ENCODE peak calls at places on chromosome 17, in ten cellular contexts. One of them, this sample, is unnamed.

GRCh38 chr17:79949646-79950292 is 85.9 kb downstream of the TBC1D16 start:
- DNase-seq in stomach: no peak
- DNase-seq in Peyer's patch: no peak
- DNase-seq in tibial artery: no peak
- DNase-seq in upper lobe of right lung: peak
- DNase-seq in breast epithelium: peak
- DNase-seq in endothelial cell of umbilical vein: no peak
- DNase-seq in heart left ventricle: no peak
- DNase-seq in ascending aorta: no peak
- DNase-seq in cardiac fibroblast: no peak
- DNase-seq in this sample: no peak

GRCh38 chr17:67663445-67663844 is 54.3 kb upstream of the NOL11 start:
- DNase-seq in cardiac fibroblast: no peak
- DNase-seq in stomach: no peak
- DNase-seq in breast epithelium: no peak
- DNase-seq in upper lobe of right lung: no peak
- DNase-seq in heart left ventricle: no peak
- DNase-seq in endothelial cell of umbilical vein: no peak
- DNase-seq in Peyer's patch: no peak
- DNase-seq in ascending aorta: no peak
- DNase-seq in tibial artery: no peak
- DNase-seq in this sample: no peak

GRCh38 chr17:63786961-63787711 is 13.2 kb downstream of the DDX42 start:
- DNase-seq in ascending aorta: no peak
- DNase-seq in heart left ventricle: no peak
- DNase-seq in Peyer's patch: no peak
- DNase-seq in stomach: no peak
- DNase-seq in breast epithelium: no peak
- DNase-seq in endothelial cell of umbilical vein: no peak
- DNase-seq in upper lobe of right lung: peak
- DNase-seq in tibial artery: no peak
- DNase-seq in cardiac fibroblast: no peak
- DNase-seq in this sample: no peak

GRCh38 chr17:17840751-17841591 is 4.2 kb upstream of the SREBF1 start:
- DNase-seq in tibial artery: peak
- DNase-seq in breast epithelium: no peak
- DNase-seq in upper lobe of right lung: no peak
- DNase-seq in cardiac fibroblast: peak
- DNase-seq in ascending aorta: no peak
- DNase-seq in endothelial cell of umbilical vein: peak
- DNase-seq in heart left ventricle: no peak
- DNase-seq in Peyer's patch: no peak
- DNase-seq in stomach: no peak
- DNase-seq in this sample: no peak

GRCh38 chr17:79970576-79971068 is 65.0 kb downstream of the TBC1D16 start:
- DNase-seq in heart left ventricle: no peak
- DNase-seq in stomach: peak
- DNase-seq in endothelial cell of umbilical vein: no peak
- DNase-seq in ascending aorta: no peak
- DNase-seq in breast epithelium: peak
- DNase-seq in cardiac fibroblast: peak
- DNase-seq in Peyer's patch: peak
- DNase-seq in upper lobe of right lung: peak
- DNase-seq in tibial artery: no peak
- DNase-seq in this sample: no peak

GRCh38 chr17:69466905-69467630 is 52.6 kb downstream of the MAP2K6 start:
- DNase-seq in heart left ventricle: no peak
- DNase-seq in ascending aorta: no peak
- DNase-seq in stomach: no peak
- DNase-seq in Peyer's patch: no peak
- DNase-seq in upper lobe of right lung: no peak
- DNase-seq in endothelial cell of umbilical vein: peak
- DNase-seq in cardiac fibroblast: peak
- DNase-seq in tibial artery: no peak
- DNase-seq in breast epithelium: no peak
- DNase-seq in this sample: no peak

GRCh38 chr17:79799538-79800324 is 2.9 kb upstream of the CBX8 start:
- DNase-seq in endothelial cell of umbilical vein: no peak
- DNase-seq in cardiac fibroblast: no peak
- DNase-seq in Peyer's patch: no peak
- DNase-seq in tibial artery: no peak
- DNase-seq in stomach: no peak
- DNase-seq in heart left ventricle: no peak
- DNase-seq in breast epithelium: no peak
- DNase-seq in upper lobe of right lung: peak
- DNase-seq in ascending aorta: no peak
- DNase-seq in this sample: no peak

GRCh38 chr17:72446525-72447250 is 325.9 kb downstream of the SOX9 start:
- DNase-seq in upper lobe of right lung: no peak
- DNase-seq in heart left ventricle: no peak
- DNase-seq in stomach: no peak
- DNase-seq in breast epithelium: no peak
- DNase-seq in Peyer's patch: no peak
- DNase-seq in ascending aorta: no peak
- DNase-seq in tibial artery: no peak
- DNase-seq in cardiac fibroblast: no peak
- DNase-seq in endothelial cell of umbilical vein: no peak
- DNase-seq in this sample: no peak

GRCh38 chr17:48228720-48229119 is 121.2 kb downstream of the SNX11 start:
- DNase-seq in tibial artery: no peak
- DNase-seq in endothelial cell of umbilical vein: no peak
- DNase-seq in stomach: no peak
- DNase-seq in breast epithelium: no peak
- DNase-seq in Peyer's patch: no peak
- DNase-seq in ascending aorta: no peak
- DNase-seq in cardiac fibroblast: no peak
- DNase-seq in upper lobe of right lung: no peak
- DNase-seq in heart left ventricle: no peak
- DNase-seq in this sample: no peak

GRCh38 chr17:56635640-56636039 is 42.1 kb downstream of the NOG start:
- DNase-seq in breast epithelium: no peak
- DNase-seq in upper lobe of right lung: no peak
- DNase-seq in stomach: no peak
- DNase-seq in ascending aorta: no peak
- DNase-seq in Peyer's patch: no peak
- DNase-seq in endothelial cell of umbilical vein: no peak
- DNase-seq in cardiac fibroblast: no peak
- DNase-seq in tibial artery: no peak
- DNase-seq in heart left ventricle: no peak
- DNase-seq in this sample: no peak

GRCh38 chr17:82566129-82566995 is 46.8 kb downstream of the FOXK2 start:
- DNase-seq in ascending aorta: no peak
- DNase-seq in breast epithelium: no peak
- DNase-seq in Peyer's patch: no peak
- DNase-seq in upper lobe of right lung: no peak
- DNase-seq in endothelial cell of umbilical vein: no peak
- DNase-seq in tibial artery: no peak
- DNase-seq in stomach: no peak
- DNase-seq in heart left ventricle: no peak
- DNase-seq in cardiac fibroblast: no peak
- DNase-seq in this sample: no peak

GRCh38 chr17:16342979-16343378 is 10.3 kb downstream of the CENPV start:
- DNase-seq in endothelial cell of umbilical vein: peak
- DNase-seq in stomach: no peak
- DNase-seq in Peyer's patch: no peak
- DNase-seq in ascending aorta: no peak
- DNase-seq in tibial artery: no peak
- DNase-seq in upper lobe of right lung: peak
- DNase-seq in cardiac fibroblast: peak
- DNase-seq in breast epithelium: no peak
- DNase-seq in heart left ventricle: no peak
- DNase-seq in this sample: no peak

GRCh38 chr17:79855331-79856124 is 16.3 kb upstream of the CBX4 start:
- DNase-seq in heart left ventricle: no peak
- DNase-seq in ascending aorta: no peak
- DNase-seq in breast epithelium: no peak
- DNase-seq in tibial artery: no peak
- DNase-seq in upper lobe of right lung: no peak
- DNase-seq in stomach: no peak
- DNase-seq in endothelial cell of umbilical vein: no peak
- DNase-seq in Peyer's patch: no peak
- DNase-seq in cardiac fibroblast: no peak
- DNase-seq in this sample: no peak

GRCh38 chr17:79242873-79243602 is 168.4 kb downstream of the ENGASE start:
- DNase-seq in heart left ventricle: no peak
- DNase-seq in endothelial cell of umbilical vein: no peak
- DNase-seq in ascending aorta: no peak
- DNase-seq in stomach: no peak
- DNase-seq in upper lobe of right lung: no peak
- DNase-seq in tibial artery: no peak
- DNase-seq in breast epithelium: no peak
- DNase-seq in cardiac fibroblast: no peak
- DNase-seq in Peyer's patch: peak
- DNase-seq in this sample: no peak

GRCh38 chr17:63833026-63833740 is 5.7 kb upstream of the FTSJ3 start:
- DNase-seq in breast epithelium: no peak
- DNase-seq in cardiac fibroblast: no peak
- DNase-seq in heart left ventricle: no peak
- DNase-seq in Peyer's patch: no peak
- DNase-seq in tibial artery: no peak
- DNase-seq in endothelial cell of umbilical vein: no peak
- DNase-seq in stomach: no peak
- DNase-seq in upper lobe of right lung: no peak
- DNase-seq in ascending aorta: no peak
- DNase-seq in this sample: no peak

GRCh38 chr17:80827646-80828643 is 163.7 kb upstream of the CHMP6 start:
- DNase-seq in breast epithelium: peak
- DNase-seq in endothelial cell of umbilical vein: no peak
- DNase-seq in cardiac fibroblast: no peak
- DNase-seq in upper lobe of right lung: peak
- DNase-seq in tibial artery: no peak
- DNase-seq in heart left ventricle: no peak
- DNase-seq in stomach: no peak
- DNase-seq in Peyer's patch: no peak
- DNase-seq in ascending aorta: no peak
- DNase-seq in this sample: no peak

GRCh38 chr17:7893226-7893880 is 4.8 kb downstream of the CHD3 start:
- DNase-seq in heart left ventricle: no peak
- DNase-seq in upper lobe of right lung: peak
- DNase-seq in breast epithelium: no peak
- DNase-seq in tibial artery: no peak
- DNase-seq in ascending aorta: no peak
- DNase-seq in endothelial cell of umbilical vein: no peak
- DNase-seq in stomach: no peak
- DNase-seq in Peyer's patch: no peak
- DNase-seq in cardiac fibroblast: no peak
- DNase-seq in this sample: no peak
- TF ChIP-seq CTCF in heart left ventricle: no peak
- TF ChIP-seq CTCF in upper lobe of right lung: no peak
- TF ChIP-seq CTCF in breast epithelium: no peak
- TF ChIP-seq CTCF in tibial artery: no peak
- TF ChIP-seq CTCF in ascending aorta: no peak
- TF ChIP-seq CTCF in endothelial cell of umbilical vein: no peak
- TF ChIP-seq CTCF in stomach: no peak
- TF ChIP-seq CTCF in Peyer's patch: no peak
- TF ChIP-seq CTCF in cardiac fibroblast: no peak
- TF ChIP-seq CTCF in this sample: no peak

DNA sequence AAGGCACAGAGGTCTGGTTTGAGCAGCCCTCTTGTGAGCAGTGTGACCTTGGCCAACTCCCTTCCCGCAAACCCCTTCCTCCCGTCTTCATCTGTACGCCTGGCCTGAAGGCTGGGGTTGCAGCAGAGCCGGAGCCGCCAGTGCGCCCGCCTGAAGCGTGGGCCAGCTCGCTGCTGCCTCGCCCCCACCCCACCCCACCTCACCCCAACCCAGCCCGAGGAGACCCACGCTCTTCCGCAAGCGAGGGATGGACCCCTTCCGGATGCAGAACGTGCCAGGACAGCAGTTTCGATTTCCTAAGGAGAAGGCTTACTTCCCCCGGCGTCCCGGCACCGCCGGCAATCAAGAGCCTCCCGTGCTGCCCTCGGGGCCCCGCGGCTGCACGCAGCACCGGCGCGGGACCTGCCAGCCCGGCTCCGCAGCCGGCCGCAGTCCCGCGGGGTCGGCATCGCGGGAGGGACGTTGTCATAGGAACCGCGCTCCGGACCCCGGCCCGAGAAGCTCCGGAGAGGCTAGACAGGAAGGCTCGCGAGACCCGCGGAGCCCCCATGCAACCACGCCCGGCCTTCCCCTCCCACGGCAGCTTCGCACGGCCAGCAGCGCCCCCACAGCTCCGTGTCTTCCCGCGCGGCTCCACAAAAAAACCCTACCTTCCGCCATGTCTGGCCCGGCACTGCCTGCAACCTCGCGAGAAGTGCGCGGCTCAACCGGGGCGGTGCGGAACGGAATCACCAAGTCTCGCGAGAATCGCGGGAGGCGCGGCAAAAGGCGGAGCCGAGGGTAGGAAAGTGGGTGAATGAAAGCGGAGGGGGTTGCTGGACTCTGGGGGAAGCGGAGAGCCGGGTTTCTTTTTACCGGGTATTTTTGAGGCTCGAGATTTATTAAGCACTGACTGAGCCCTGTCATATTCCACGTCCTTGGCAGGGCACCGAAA is at the start of gene ANKFY1:
- DNase-seq in stomach: peak
- DNase-seq in Peyer's patch: peak
- DNase-seq in endothelial cell of umbilical vein: peak
- DNase-seq in tibial artery: peak
- DNase-seq in heart left ventricle: peak
- DNase-seq in ascending aorta: peak
- DNase-seq in upper lobe of right lung: peak
- DNase-seq in breast epithelium: peak
- DNase-seq in cardiac fibroblast: peak
- DNase-seq in this sample: peak
- TF ChIP-seq CTCF in stomach: no peak
- TF ChIP-seq CTCF in Peyer's patch: peak
- TF ChIP-seq CTCF in endothelial cell of umbilical vein: no peak
- TF ChIP-seq CTCF in tibial artery: peak
- TF ChIP-seq CTCF in heart left ventricle: peak
- TF ChIP-seq CTCF in ascending aorta: peak
- TF ChIP-seq CTCF in upper lobe of right lung: no peak
- TF ChIP-seq CTCF in breast epithelium: no peak
- TF ChIP-seq CTCF in cardiac fibroblast: no peak
- TF ChIP-seq CTCF in this sample: no peak

DNA sequence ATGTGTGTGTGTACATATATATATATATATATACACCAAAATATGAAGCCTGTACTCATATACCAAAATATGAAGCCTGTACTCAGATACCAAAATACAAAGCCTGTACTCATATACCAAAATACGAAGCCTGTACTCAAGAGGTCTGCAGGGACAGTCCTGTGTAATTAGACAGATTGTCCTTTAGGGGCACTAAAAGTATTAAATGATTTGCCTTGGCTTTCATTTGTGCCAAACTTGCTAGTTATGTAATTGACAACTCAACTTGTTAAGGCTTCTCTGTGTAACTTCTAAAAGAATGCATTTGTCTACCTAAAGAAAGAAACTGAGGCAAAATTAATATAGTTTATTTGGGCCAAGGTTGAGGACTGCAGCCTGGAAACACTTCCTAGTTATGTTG is 30.8 kb upstream of the DHX40 start:
- DNase-seq in tibial artery: no peak
- DNase-seq in stomach: no peak
- DNase-seq in breast epithelium: no peak
- DNase-seq in endothelial cell of umbilical vein: no peak
- DNase-seq in upper lobe of right lung: no peak
- DNase-seq in cardiac fibroblast: no peak
- DNase-seq in heart left ventricle: no peak
- DNase-seq in ascending aorta: no peak
- DNase-seq in Peyer's patch: no peak
- DNase-seq in this sample: no peak
- TF ChIP-seq CTCF in tibial artery: no peak
- TF ChIP-seq CTCF in stomach: no peak
- TF ChIP-seq CTCF in breast epithelium: no peak
- TF ChIP-seq CTCF in endothelial cell of umbilical vein: no peak
- TF ChIP-seq CTCF in upper lobe of right lung: no peak
- TF ChIP-seq CTCF in cardiac fibroblast: peak
- TF ChIP-seq CTCF in heart left ventricle: no peak
- TF ChIP-seq CTCF in ascending aorta: no peak
- TF ChIP-seq CTCF in Peyer's patch: no peak
- TF ChIP-seq CTCF in this sample: no peak

GRCh38 chr17:37413875-37414519 is 7.3 kb downstream of the TADA2A start:
- DNase-seq in stomach: no peak
- DNase-seq in upper lobe of right lung: no peak
- DNase-seq in ascending aorta: no peak
- DNase-seq in tibial artery: no peak
- DNase-seq in cardiac fibroblast: peak
- DNase-seq in heart left ventricle: no peak
- DNase-seq in breast epithelium: no peak
- DNase-seq in endothelial cell of umbilical vein: no peak
- DNase-seq in Peyer's patch: no peak
- DNase-seq in this sample: no peak
- TF ChIP-seq CTCF in stomach: no peak
- TF ChIP-seq CTCF in upper lobe of right lung: peak
- TF ChIP-seq CTCF in ascending aorta: no peak
- TF ChIP-seq CTCF in tibial artery: no peak
- TF ChIP-seq CTCF in cardiac fibroblast: peak
- TF ChIP-seq CTCF in heart left ventricle: no peak
- TF ChIP-seq CTCF in breast epithelium: no peak
- TF ChIP-seq CTCF in endothelial cell of umbilical vein: no peak
- TF ChIP-seq CTCF in Peyer's patch: no peak
- TF ChIP-seq CTCF in this sample: no peak

This sample was measured in GM13976.